ENCODE peak calls at places on chromosomes 11 and 22, in eight cellular contexts. Z is A549; I is amniotic stem cell; X is HS-5; A is activated CD8-positive, alpha-beta memory T cell treated with anti-CD3 and anti-CD28 coated beads for 24 hours; D is amygdala; Y is NCI-H748 treated with DMSO at 0.1 percent for 48 hours; N is left cardiac atrium. C is an unnamed sample.

GRCh38 chr11:36241512-36241911 is 47.7 kb downstream of the COMMD9 start:
- DNase-seq in D (no peak), Y (no peak), I (no peak), N (no peak), X (no peak), A (no peak), Z (no peak), C (no peak)

GRCh38 chr22:28894320-28894719 is 10.9 kb downstream of the ZNRF3 start:
- DNase-seq in I (no peak), Y (no peak), Z (no peak), D (no peak), X (no peak), N (peak; percentile 40), A (no peak), C (no peak)

GRCh38 chr11:5689551-5689983 is at the start of gene TRIM22:
- DNase-seq in I (no peak), A (peak; percentile 73), X (peak; percentile 20), Z (no peak), D (no peak), N (peak; percentile 38), Y (no peak), C (no peak)

GRCh38 chr11:125163431-125164011 is 1.0 kb upstream of the PKNOX2 start:
- DNase-seq in A (no peak), Z (no peak), N (no peak), D (no peak), X (no peak), Y (no peak), I (no peak), C (no peak)

GRCh38 chr11:96125400-96125799 is 201.5 kb upstream of the MTMR2 start:
- DNase-seq in A (no peak), I (no peak), Z (no peak), N (no peak), D (no peak), Y (no peak), X (no peak), C (no peak)

GRCh38 chr11:86738615-86739014 is 61.7 kb upstream of the PRSS23 start:
- DNase-seq in I (no peak), X (no peak), N (no peak), Y (no peak), A (no peak), D (no peak), Z (no peak), C (no peak)

GRCh38 chr22:25726241-25726640 is 15.7 kb upstream of the MYO18B start:
- DNase-seq in I (no peak), D (no peak), X (no peak), Y (no peak), N (no peak), A (no peak), Z (no peak), C (no peak)

GRCh38 chr11:130327716-130328115 is 13.0 kb upstream of the ZBTB44 start:
- DNase-seq in Y (no peak), I (no peak), A (no peak), D (no peak), N (no peak), X (no peak), Z (no peak), C (no peak)

GRCh38 chr22:23677701-23677995 is 13.2 kb upstream of the RGL4 start:
- DNase-seq in N (no peak), A (no peak), Z (no peak), X (no peak), I (no peak), Y (no peak), D (no peak), C (no peak)

GRCh38 chr11:40397141-40397540 is 1062.3 kb downstream of the LRRC4C start:
- DNase-seq in D (no peak), Z (no peak), N (no peak), I (no peak), X (no peak), A (no peak), Y (no peak), C (no peak)